ENCODE peak calls at places on chromosomes 16 and 17, in ten cellular contexts. L is left ventricle myocardium inferior; Z is OCI-LY7; W is CD8-positive, alpha-beta T cell; O is ovary; H is GM12865; R is transverse colon; P is A549; U is RWPE2; D is GM12864. I is an unnamed sample.

GRCh38 chr16:15427648-15428239 is 6.6 kb upstream of the BMERB1 start:
- DNase-seq in R (peak; percentile 55), W (peak; percentile 12), Z (peak; percentile 63), P (peak; percentile 71), L (peak; percentile 72), U (no peak), O (peak; percentile 90), D (peak; percentile 12), H (peak; percentile 45), I (peak; percentile 44)

GRCh38 chr16:57314161-57314785 is 29.8 kb upstream of the PLLP start:
- DNase-seq in L (no peak), P (no peak), Z (no peak), W (no peak), U (no peak), R (no peak), H (peak; percentile 41), O (no peak), D (no peak), I (no peak)

GRCh38 chr16:89210904-89211515 is 6.5 kb upstream of the ZNF778 start:
- DNase-seq in H (no peak), Z (no peak), U (no peak), P (no peak), O (no peak), W (no peak), R (no peak), L (no peak), D (no peak), I (no peak)

GRCh38 chr16:85682516-85682915 is 6.2 kb downstream of the GINS2 start:
- DNase-seq in W (no peak), R (no peak), Z (no peak), P (no peak), H (no peak), U (no peak), L (no peak), D (no peak), O (no peak), I (no peak)

GRCh38 chr17:37312137-37312923 is 63.5 kb upstream of the C17orf78 start:
- DNase-seq in Z (no peak), L (no peak), W (no peak), U (no peak), H (no peak), R (no peak), O (no peak), P (no peak), D (no peak), I (no peak)

GRCh38 chr16:51034481-51035109 is 116.5 kb downstream of the SALL1 start:
- DNase-seq in O (no peak), D (no peak), Z (peak; percentile 49), P (no peak), R (no peak), L (no peak), H (no peak), W (no peak), U (no peak), I (peak; percentile 37)

GRCh38 chr16:4101421-4102275 is 14.6 kb downstream of the ADCY9 start:
- DNase-seq in W (no peak), D (no peak), O (no peak), Z (no peak), R (no peak), L (peak; percentile 25), P (no peak), H (no peak), U (no peak), I (no peak)

GRCh38 chr16:12300946-12301500 is 324.5 kb downstream of the SNX29 start:
- DNase-seq in O (no peak), H (no peak), P (no peak), Z (no peak), W (no peak), L (no peak), R (no peak), D (no peak), U (no peak), I (no peak)

GRCh38 chr16:50311891-50312501 is 45.6 kb downstream of the ADCY7 start:
- DNase-seq in R (no peak), W (no peak), Z (no peak), D (no peak), O (no peak), U (no peak), L (no peak), H (no peak), P (no peak), I (no peak)

GRCh38 chr17:57470906-57471305 is 214.6 kb downstream of the MSI2 start:
- DNase-seq in P (no peak), U (no peak), H (no peak), W (no peak), R (no peak), O (no peak), D (no peak), Z (no peak), L (no peak), I (no peak)

GRCh38 chr16:21656795-21657768 is 4.7 kb upstream of the IGSF6 start:
- DNase-seq in D (no peak), Z (peak; percentile 80), H (peak; percentile 66), L (no peak), U (no peak), R (no peak), W (no peak), O (no peak), P (peak; percentile 74), I (peak; percentile 63)

GRCh38 chr17:74324521-74324920 is 1.5 kb upstream of the KIF19 start:
- DNase-seq in O (no peak), P (no peak), D (no peak), Z (no peak), U (no peak), H (no peak), W (no peak), L (no peak), R (no peak), I (no peak)
- H3K4me3 ChIP-seq in O (no peak overlapping the region), P (no peak overlapping the region), D (no peak overlapping the region), Z (no peak overlapping the region), U (no peak overlapping the region), H (no peak overlapping the region), W (no peak overlapping the region), L (no peak overlapping the region), R (no peak overlapping the region), I (no peak overlapping the region)

GRCh38 chr17:28950752-28951427 is 428 bp downstream of the PHF12 start:
- DNase-seq in U (no peak), W (peak; percentile 48), O (no peak), L (no peak), D (no peak), Z (no peak), R (no peak), P (no peak), H (no peak), I (no peak)

GRCh38 chr17:28948873-28949184 is 2.5 kb downstream of the PHF12 start:
- DNase-seq in W (no peak), H (no peak), Z (no peak), O (no peak), P (peak; percentile 46), L (no peak), D (no peak), U (no peak), R (no peak), I (no peak)

GRCh38 chr17:28949185-28950016 is 1.9 kb downstream of the PHF12 start:
- DNase-seq in U (no peak), Z (peak; percentile 55), D (no peak), W (peak; percentile 31), L (peak; percentile 73), O (peak; percentile 65), H (peak; percentile 47), P (peak; percentile 48), R (peak; percentile 67), I (no peak)

GRCh38 chr17:28951428-28951990 is at the start of gene PHF12:
- DNase-seq in U (peak; percentile 100), Z (peak; percentile 100), R (peak; percentile 100), D (peak; percentile 100), L (peak; percentile 100), H (peak; percentile 100), P (peak; percentile 100), O (peak; percentile 100), W (peak; percentile 99), I (peak; percentile 100)

DNA sequence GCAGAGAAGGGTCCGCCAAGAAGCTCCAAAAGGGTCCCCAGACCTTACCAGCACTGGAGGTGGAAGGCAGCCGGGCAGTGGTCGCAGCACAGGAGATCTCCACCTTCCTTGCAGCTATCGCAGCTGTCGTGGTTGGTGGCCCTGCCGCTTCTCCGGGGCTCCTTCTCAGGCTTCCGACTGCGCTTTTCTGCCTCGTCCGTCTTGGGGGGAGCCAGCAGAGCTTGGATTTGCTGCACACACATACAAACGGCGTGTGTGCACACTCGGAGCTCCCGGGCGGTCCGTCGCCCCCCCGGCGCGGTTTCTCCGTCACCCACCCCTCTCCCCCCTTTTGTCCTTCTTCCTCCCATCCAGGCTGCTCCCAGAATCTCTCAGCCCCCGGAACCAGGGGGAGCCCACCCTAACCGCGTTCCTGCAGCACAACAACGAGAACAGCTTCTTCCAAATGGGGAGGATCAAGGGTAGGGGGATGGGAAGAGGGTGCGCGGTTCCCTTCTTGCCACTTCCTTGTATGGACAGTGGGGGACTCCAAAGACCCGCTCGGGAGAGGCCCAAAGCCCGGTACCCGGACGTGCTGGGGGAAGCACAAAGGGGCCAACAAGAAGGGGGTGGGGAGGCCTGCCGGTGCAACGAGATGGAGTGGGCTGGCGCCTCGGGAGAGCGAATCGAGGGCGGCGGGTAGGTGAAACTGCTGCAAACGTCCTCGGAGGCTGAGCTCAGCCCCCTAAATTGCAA is 1.1 kb downstream of the PHF12 start:
- DNase-seq in H (peak; percentile 66), O (peak; percentile 74), L (peak; percentile 43), R (peak; percentile 61), D (no peak), Z (peak; percentile 63), U (no peak), P (peak; percentile 48), W (peak; percentile 13), I (peak; percentile 51)
- H3K4me3 ChIP-seq in H (peak overlapping the region; percentile 94), O (peak overlapping the region; percentile 68), L (peak overlapping the region; percentile 95), R (peak overlapping the region; percentile 93), D (peak overlapping the region; percentile 88), Z (peak overlapping the region; percentile 80), U (peak overlapping the region; percentile 47), P (peak overlapping the region; percentile 71), W (peak overlapping the region; percentile 84), I (peak overlapping the region; percentile 93)

GRCh38 chr17:65121916-65122821 is 15.0 kb upstream of the RGS9 start:
- DNase-seq in W (no peak), R (peak; percentile 20), Z (peak; percentile 75), D (peak; percentile 37), P (no peak), O (no peak), H (peak; percentile 69), U (no peak), L (no peak), I (peak; percentile 32)
- H3K4me3 ChIP-seq in W (peak overlapping the region; percentile 40), R (no peak overlapping the region), Z (peak overlapping the region; percentile 71), D (peak overlapping the region; percentile 65), P (peak overlapping the region; percentile 53), O (peak overlapping the region; percentile 51), H (peak overlapping the region; percentile 73), U (peak overlapping the region; percentile 42), L (peak overlapping the region; percentile 74), I (peak overlapping the region; percentile 67)

DNA sequence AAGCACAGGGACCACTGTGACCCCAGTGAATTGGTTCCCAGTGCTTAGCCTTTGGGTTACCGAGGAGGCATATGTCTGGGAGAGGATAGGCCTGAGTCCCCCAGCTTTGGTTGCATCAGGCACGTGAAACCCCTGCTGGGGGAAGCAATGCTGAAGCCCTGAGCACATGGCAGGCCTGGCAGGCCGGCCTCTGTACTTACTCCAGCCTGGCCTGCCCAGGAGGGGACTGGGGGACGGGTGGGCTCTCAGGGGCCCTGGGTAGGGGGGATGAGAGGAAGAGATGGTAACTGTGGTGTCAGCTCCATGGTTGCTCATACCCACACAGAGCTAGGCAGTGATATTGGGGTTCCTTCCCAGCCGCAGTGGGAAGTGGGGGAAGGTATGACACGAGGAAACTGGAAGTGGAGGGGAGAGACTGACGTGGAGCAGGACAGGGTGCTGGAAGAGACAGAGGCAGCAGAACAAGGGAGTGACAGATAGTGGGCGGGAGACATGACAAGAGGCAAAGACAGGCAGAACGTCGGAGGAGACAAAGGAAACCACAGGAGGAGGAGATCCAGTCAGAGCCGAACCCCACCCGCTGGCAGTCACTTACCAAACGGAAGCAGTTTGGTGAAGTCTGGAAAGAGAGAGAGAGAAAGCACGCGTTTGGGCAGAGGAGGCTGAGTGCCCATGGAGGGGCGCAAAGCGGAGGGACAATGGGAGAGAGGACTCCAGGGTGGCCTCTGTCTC is 9.1 kb downstream of the TMEM208 start:
- DNase-seq in R (no peak), L (no peak), P (no peak), H (no peak), D (no peak), U (no peak), O (no peak), Z (no peak), W (no peak), I (peak; percentile 94)
- H3K4me3 ChIP-seq in R (no peak overlapping the region), L (no peak overlapping the region), P (no peak overlapping the region), H (no peak overlapping the region), D (no peak overlapping the region), U (no peak overlapping the region), O (no peak overlapping the region), Z (no peak overlapping the region), W (no peak overlapping the region), I (peak overlapping the region; percentile 65)